ENCODE peak calls at places on chromosome 3, in four cellular contexts. R is sigmoid colon; G is K562; B is stimulated activated CD4-positive, alpha-beta T cell treated with anti-CD3 and anti-CD28 coated beads, Interleukin-12 subunit alpha, Interleukin-12 subunit beta, amount 100 ng/mL, for 4 hours. F is an unnamed sample.

GRCh38 chr3:183730361-183730760 is 32.8 kb downstream of the YEATS2 start:
- DNase-seq in B (no peak), G (no peak), R (no peak), F (no peak)

GRCh38 chr3:144590854-144591253 is 619.2 kb downstream of the DIPK2A start:
- DNase-seq in B (no peak), R (no peak), G (no peak), F (no peak)

GRCh38 chr3:99625237-99625622 is 13.2 kb upstream of the COL8A1 start:
- DNase-seq in R (no peak), B (no peak), G (no peak), F (no peak)

GRCh38 chr3:104206925-104207324 is 1159.8 kb upstream of the ALCAM start:
- DNase-seq in R (no peak), B (no peak), G (no peak), F (no peak)

GRCh38 chr3:195543642-195544536 is 764 bp upstream of the PPP1R2 start:
- DNase-seq in B (no peak), G (peak; percentile 39), R (no peak), F (peak; percentile 17)

GRCh38 chr3:157156844-157157635 is 2.9 kb downstream of the CCNL1 start:
- DNase-seq in R (no peak), B (no peak), G (peak; percentile 41), F (peak; percentile 50)

GRCh38 chr3:138046955-138047354 is 37.0 kb downstream of the CLDN18 start:
- DNase-seq in B (no peak), G (no peak), R (no peak), F (no peak)

GRCh38 chr3:144670560-144670959 is 698.9 kb downstream of the DIPK2A start:
- DNase-seq in B (no peak), R (no peak), G (no peak), F (no peak)

GRCh38 chr3:149393355-149394165 is 16.1 kb upstream of the TM4SF1 start:
- DNase-seq in R (no peak), G (peak; percentile 61), B (no peak), F (peak; percentile 84)

GRCh38 chr3:179324270-179324754 is 1.5 kb downstream of the ZNF639 start:
- DNase-seq in G (peak; percentile 60), B (no peak), R (no peak), F (peak; percentile 66)

GRCh38 chr3:188950832-188951489 is 220.8 kb upstream of the TPRG1 start:
- DNase-seq in R (peak; percentile 94), G (peak; percentile 6), B (peak; percentile 38), F (no peak)

F was measured in NAMALWA.